ENCODE peak calls at places on chromosome 10, in eight cellular contexts. One of them, this sample, is unnamed. For H3K4me1, the result is how much of the 10 kb centered on the place peaks cover.

GRCh38 chr10:133335238-133336122 is 1.2 kb downstream of the CALY start:
- DNase-seq in astrocyte: peak
- DNase-seq in suprapubic skin: no peak
- DNase-seq in H9: peak
- DNase-seq in uterus: no peak
- DNase-seq in ovary: peak
- DNase-seq in SK-N-SH: peak
- DNase-seq in PC-3: peak
- DNase-seq in this sample: no peak

GRCh38 chr10:117720931-117721826 is 178.6 kb downstream of the EMX2 start:
- DNase-seq in H9: peak
- DNase-seq in astrocyte: no peak
- DNase-seq in suprapubic skin: no peak
- DNase-seq in PC-3: no peak
- DNase-seq in SK-N-SH: no peak
- DNase-seq in ovary: no peak
- DNase-seq in uterus: no peak
- DNase-seq in this sample: no peak

GRCh38 chr10:54441286-54441685 is 359.7 kb downstream of the PCDH15 start:
- DNase-seq in SK-N-SH: no peak
- DNase-seq in uterus: no peak
- DNase-seq in H9: no peak
- DNase-seq in astrocyte: peak
- DNase-seq in ovary: no peak
- DNase-seq in suprapubic skin: no peak
- DNase-seq in PC-3: no peak
- DNase-seq in this sample: no peak

GRCh38 chr10:15223174-15223573 is 54.7 kb upstream of the NMT2 start:
- DNase-seq in ovary: no peak
- DNase-seq in H9: no peak
- DNase-seq in uterus: no peak
- DNase-seq in PC-3: peak
- DNase-seq in suprapubic skin: no peak
- DNase-seq in astrocyte: peak
- DNase-seq in SK-N-SH: no peak
- DNase-seq in this sample: no peak

GRCh38 chr10:84329094-84329611 is 764 bp downstream of the CCSER2 start:
- DNase-seq in suprapubic skin: no peak
- DNase-seq in PC-3: peak
- DNase-seq in SK-N-SH: peak
- DNase-seq in H9: peak
- DNase-seq in ovary: no peak
- DNase-seq in uterus: peak
- DNase-seq in astrocyte: peak
- DNase-seq in this sample: no peak

GRCh38 chr10:16559236-16559773 is 37.6 kb upstream of the C1QL3 start:
- DNase-seq in PC-3: no peak
- DNase-seq in ovary: no peak
- DNase-seq in astrocyte: no peak
- DNase-seq in uterus: no peak
- DNase-seq in H9: no peak
- DNase-seq in suprapubic skin: no peak
- DNase-seq in SK-N-SH: no peak
- DNase-seq in this sample: no peak

GRCh38 chr10:74825033-74825370 is 1.4 kb upstream of the KAT6B start:
- DNase-seq in H9: peak
- DNase-seq in ovary: peak
- DNase-seq in SK-N-SH: no peak
- DNase-seq in uterus: peak
- DNase-seq in PC-3: no peak
- DNase-seq in suprapubic skin: no peak
- DNase-seq in astrocyte: no peak
- DNase-seq in this sample: no peak

GRCh38 chr10:112565434-112566053 is 118.5 kb downstream of the VTI1A start:
- DNase-seq in SK-N-SH: peak
- DNase-seq in H9: peak
- DNase-seq in uterus: peak
- DNase-seq in astrocyte: peak
- DNase-seq in suprapubic skin: no peak
- DNase-seq in ovary: no peak
- DNase-seq in PC-3: peak
- DNase-seq in this sample: no peak

GRCh38 chr10:121579656-121580055 is 18.6 kb downstream of the FGFR2 start:
- DNase-seq in ovary: no peak
- DNase-seq in astrocyte: no peak
- DNase-seq in H9: peak
- DNase-seq in PC-3: peak
- DNase-seq in SK-N-SH: no peak
- DNase-seq in uterus: no peak
- DNase-seq in suprapubic skin: no peak
- DNase-seq in this sample: no peak

GRCh38 chr10:68231106-68231901 is 609 bp downstream of the ATOH7 start:
- DNase-seq in ovary: peak
- DNase-seq in suprapubic skin: no peak
- DNase-seq in PC-3: peak
- DNase-seq in H9: peak
- DNase-seq in astrocyte: peak
- DNase-seq in SK-N-SH: peak
- DNase-seq in uterus: peak
- DNase-seq in this sample: peak

GRCh38 chr10:43197834-43198681 is 59.8 kb downstream of the CSGALNACT2 start:
- DNase-seq in PC-3: peak
- DNase-seq in ovary: no peak
- DNase-seq in suprapubic skin: peak
- DNase-seq in uterus: peak
- DNase-seq in astrocyte: no peak
- DNase-seq in SK-N-SH: peak
- DNase-seq in H9: peak
- DNase-seq in this sample: no peak

GRCh38 chr10:75395171-75395954 is 6.2 kb downstream of the ZNF503 start:
- DNase-seq in suprapubic skin: no peak
- DNase-seq in uterus: peak
- DNase-seq in PC-3: peak
- DNase-seq in astrocyte: no peak
- DNase-seq in H9: peak
- DNase-seq in SK-N-SH: peak
- DNase-seq in ovary: peak
- DNase-seq in this sample: peak

GRCh38 chr10:132914732-132915131 is 27.6 kb downstream of the CFAP46 start:
- DNase-seq in astrocyte: no peak
- DNase-seq in ovary: no peak
- DNase-seq in uterus: no peak
- DNase-seq in PC-3: no peak
- DNase-seq in SK-N-SH: no peak
- DNase-seq in H9: no peak
- DNase-seq in suprapubic skin: no peak
- DNase-seq in this sample: no peak

GRCh38 chr10:5544216-5544805 is 19.6 kb downstream of the CALML3 start:
- DNase-seq in uterus: no peak
- DNase-seq in SK-N-SH: no peak
- DNase-seq in PC-3: peak
- DNase-seq in H9: no peak
- DNase-seq in astrocyte: no peak
- DNase-seq in ovary: no peak
- DNase-seq in suprapubic skin: peak
- DNase-seq in this sample: no peak

GRCh38 chr10:21260793-21261149 is 264.7 kb downstream of the SKIDA1 start:
- DNase-seq in SK-N-SH: no peak
- DNase-seq in astrocyte: no peak
- DNase-seq in uterus: no peak
- DNase-seq in PC-3: no peak
- DNase-seq in ovary: no peak
- DNase-seq in H9: no peak
- DNase-seq in suprapubic skin: no peak
- DNase-seq in this sample: no peak

GRCh38 chr10:78283069-78283682 is 249.5 kb downstream of the RPS24 start:
- DNase-seq in ovary: no peak
- DNase-seq in PC-3: no peak
- DNase-seq in SK-N-SH: no peak
- DNase-seq in suprapubic skin: no peak
- DNase-seq in astrocyte: no peak
- DNase-seq in uterus: no peak
- DNase-seq in H9: peak
- DNase-seq in this sample: no peak

GRCh38 chr10:77479586-77479985 is 158.0 kb downstream of the KCNMA1 start:
- DNase-seq in suprapubic skin: no peak
- DNase-seq in PC-3: peak
- DNase-seq in astrocyte: no peak
- DNase-seq in ovary: no peak
- DNase-seq in SK-N-SH: no peak
- DNase-seq in uterus: no peak
- DNase-seq in H9: no peak
- DNase-seq in this sample: no peak

GRCh38 chr10:3361640-3362039 is 189.1 kb upstream of the PITRM1 start:
- DNase-seq in ovary: no peak
- DNase-seq in H9: no peak
- DNase-seq in PC-3: no peak
- DNase-seq in astrocyte: no peak
- DNase-seq in suprapubic skin: no peak
- DNase-seq in uterus: no peak
- DNase-seq in SK-N-SH: no peak
- DNase-seq in this sample: no peak

DNA sequence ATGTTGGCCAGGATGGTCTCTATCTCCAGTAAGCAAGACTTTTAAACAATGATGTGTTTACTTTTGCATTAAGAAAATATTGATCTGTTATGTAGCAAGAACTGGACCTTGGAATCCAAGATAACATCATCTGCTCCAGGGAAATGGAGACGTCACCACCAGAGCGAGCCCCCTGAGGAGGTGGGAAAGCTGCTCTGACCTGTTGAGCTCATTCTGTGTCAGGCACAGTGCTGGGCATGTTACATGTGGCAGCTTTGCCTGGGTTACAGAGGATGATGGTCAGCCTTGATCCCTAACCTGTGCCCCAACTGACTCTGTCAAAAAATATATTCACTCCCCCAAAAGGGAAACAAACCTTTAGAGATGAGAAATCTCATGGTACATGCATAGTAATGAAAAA is 436.3 kb downstream of the SORCS1 start:
- DNase-seq in PC-3: no peak
- DNase-seq in uterus: no peak
- DNase-seq in suprapubic skin: no peak
- DNase-seq in H9: no peak
- DNase-seq in SK-N-SH: no peak
- DNase-seq in ovary: no peak
- DNase-seq in astrocyte: no peak
- DNase-seq in this sample: no peak
- TF ChIP-seq CTCF in PC-3: no peak
- TF ChIP-seq CTCF in uterus: no peak
- TF ChIP-seq CTCF in suprapubic skin: no peak
- TF ChIP-seq CTCF in H9: no peak
- TF ChIP-seq CTCF in SK-N-SH: no peak
- TF ChIP-seq CTCF in ovary: no peak
- TF ChIP-seq CTCF in astrocyte: no peak
- TF ChIP-seq CTCF in this sample: no peak

GRCh38 chr10:114022292-114022691 is 21.4 kb upstream of the ADRB1 start:
- DNase-seq in H9: no peak
- DNase-seq in PC-3: no peak
- DNase-seq in astrocyte: no peak
- DNase-seq in ovary: no peak
- DNase-seq in suprapubic skin: no peak
- DNase-seq in SK-N-SH: no peak
- DNase-seq in uterus: no peak
- DNase-seq in this sample: no peak
- H3K4me1 ChIP-seq in H9: under half
- H3K4me1 ChIP-seq in PC-3: under half
- H3K4me1 ChIP-seq in astrocyte: under half
- H3K4me1 ChIP-seq in ovary: under half
- H3K4me1 ChIP-seq in suprapubic skin: under half
- H3K4me1 ChIP-seq in SK-N-SH: under half
- H3K4me1 ChIP-seq in uterus: under half
- H3K4me1 ChIP-seq in this sample: under half

DNA sequence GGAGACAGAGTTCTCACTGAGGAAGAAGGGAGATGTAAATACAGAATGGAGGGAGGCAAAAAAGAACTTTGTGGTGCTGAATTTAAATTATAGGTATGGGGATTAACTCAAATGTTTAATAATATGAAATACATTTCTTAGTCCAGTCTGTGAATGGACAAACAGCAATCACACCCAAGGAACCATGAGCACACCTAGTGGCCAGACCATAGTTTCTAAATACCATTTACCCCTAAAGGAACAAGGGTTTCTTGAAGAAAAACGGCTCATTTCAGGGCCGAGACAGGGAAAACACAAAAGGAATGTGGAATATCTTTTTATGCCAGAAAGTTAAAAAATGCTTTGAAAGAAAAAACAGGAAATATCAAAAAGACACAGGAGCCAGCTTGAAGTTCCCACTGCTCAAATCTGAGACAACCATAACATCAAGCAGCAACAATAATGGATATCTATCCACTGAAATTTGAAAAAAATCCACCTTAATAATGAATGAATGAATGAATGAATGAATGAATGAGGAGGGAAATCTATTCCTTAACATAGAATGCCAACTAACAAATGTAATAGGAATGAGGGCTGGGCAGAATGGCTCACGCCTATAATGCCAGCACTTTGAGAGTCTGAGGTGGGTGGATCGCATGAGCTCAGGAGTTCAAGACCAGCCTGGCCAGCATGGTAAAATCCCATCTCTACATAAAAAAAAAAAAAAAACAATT is 8.6 kb downstream of the IPMK start:
- DNase-seq in PC-3: peak
- DNase-seq in ovary: no peak
- DNase-seq in uterus: no peak
- DNase-seq in SK-N-SH: no peak
- DNase-seq in astrocyte: no peak
- DNase-seq in suprapubic skin: no peak
- DNase-seq in H9: no peak
- DNase-seq in this sample: no peak
- TF ChIP-seq CTCF in PC-3: peak
- TF ChIP-seq CTCF in ovary: no peak
- TF ChIP-seq CTCF in uterus: no peak
- TF ChIP-seq CTCF in SK-N-SH: peak
- TF ChIP-seq CTCF in astrocyte: peak
- TF ChIP-seq CTCF in suprapubic skin: no peak
- TF ChIP-seq CTCF in H9: peak
- TF ChIP-seq CTCF in this sample: no peak

GRCh38 chr10:100347568-100348195 is 649 bp downstream of the SCD start:
- DNase-seq in H9: no peak
- DNase-seq in astrocyte: no peak
- DNase-seq in uterus: no peak
- DNase-seq in SK-N-SH: peak
- DNase-seq in ovary: peak
- DNase-seq in suprapubic skin: no peak
- DNase-seq in PC-3: no peak
- DNase-seq in this sample: no peak

GRCh38 chr10:100345570-100346330 is 1.3 kb upstream of the SCD start:
- DNase-seq in H9: no peak
- DNase-seq in astrocyte: peak
- DNase-seq in ovary: peak
- DNase-seq in SK-N-SH: no peak
- DNase-seq in suprapubic skin: no peak
- DNase-seq in uterus: no peak
- DNase-seq in PC-3: peak
- DNase-seq in this sample: no peak

GRCh38 chr10:100348389-100348927 is 1.4 kb downstream of the SCD start:
- DNase-seq in suprapubic skin: no peak
- DNase-seq in uterus: no peak
- DNase-seq in ovary: no peak
- DNase-seq in astrocyte: no peak
- DNase-seq in SK-N-SH: no peak
- DNase-seq in PC-3: no peak
- DNase-seq in H9: no peak
- DNase-seq in this sample: no peak

GRCh38 chr10:100346351-100346764 is 675 bp upstream of the SCD start:
- DNase-seq in H9: peak
- DNase-seq in ovary: peak
- DNase-seq in suprapubic skin: peak
- DNase-seq in uterus: peak
- DNase-seq in SK-N-SH: peak
- DNase-seq in astrocyte: peak
- DNase-seq in PC-3: peak
- DNase-seq in this sample: no peak

GRCh38 chr10:100346765-100347567 is at the start of gene SCD:
- DNase-seq in ovary: peak
- DNase-seq in H9: peak
- DNase-seq in SK-N-SH: peak
- DNase-seq in PC-3: peak
- DNase-seq in suprapubic skin: peak
- DNase-seq in astrocyte: peak
- DNase-seq in uterus: peak
- DNase-seq in this sample: peak
- H3K4me1 ChIP-seq in ovary: under half
- H3K4me1 ChIP-seq in H9: under half
- H3K4me1 ChIP-seq in SK-N-SH: half or more
- H3K4me1 ChIP-seq in PC-3: under half
- H3K4me1 ChIP-seq in suprapubic skin: under half
- H3K4me1 ChIP-seq in astrocyte: under half
- H3K4me1 ChIP-seq in uterus: under half
- H3K4me1 ChIP-seq in this sample: under half